ENCODE peak calls at places on chromosome 18, in six cellular contexts. M, W, K, Q, V and D are unnamed samples.

GRCh38 chr18:51654441-51655326 is 457.2 kb upstream of the MEX3C start:
- DNase-seq in V (no peak), Q (no peak), M (no peak), K (no peak), W (peak), D (no peak)

GRCh38 chr18:79511671-79512301 is 116.1 kb downstream of the NFATC1 start:
- DNase-seq in K (no peak), M (no peak), V (no peak), Q (no peak), W (no peak), D (no peak)

GRCh38 chr18:22422909-22423548 is 5.3 kb upstream of the CTAGE1 start:
- DNase-seq in W (no peak), K (peak), Q (peak), V (no peak), M (no peak), D (no peak)

GRCh38 chr18:11147962-11148654 is 1.3 kb downstream of the PIEZO2 start:
- DNase-seq in K (no peak), Q (no peak), M (no peak), V (no peak), W (no peak), D (no peak)

GRCh38 chr18:33014060-33014796 is 241.4 kb upstream of the KLHL14 start:
- DNase-seq in V (no peak), W (no peak), Q (no peak), M (no peak), K (no peak), D (no peak)

GRCh38 chr18:5975111-5975622 is 79.8 kb upstream of the TMEM200C start:
- DNase-seq in V (no peak), M (no peak), W (peak), Q (peak), K (no peak), D (peak)

GRCh38 chr18:54232485-54233227 is 8.2 kb upstream of the MBD2 start:
- DNase-seq in W (no peak), M (no peak), Q (no peak), K (no peak), V (no peak), D (no peak)

GRCh38 chr18:46718501-46719341 is 38.1 kb downstream of the ST8SIA5 start:
- DNase-seq in M (no peak), K (no peak), W (no peak), V (no peak), Q (no peak), D (peak)

GRCh38 chr18:77132369-77133050 is at the start of gene MBP:
- DNase-seq in M (no peak), K (peak), Q (peak), W (peak), V (peak), D (no peak)

GRCh38 chr18:3919396-3920061 is 469.6 kb downstream of the TGIF1 start:
- DNase-seq in Q (no peak), K (no peak), W (no peak), M (no peak), V (no peak), D (no peak)

GRCh38 chr18:25798026-25798537 is 292.3 kb downstream of the SS18 start:
- DNase-seq in V (no peak), M (no peak), Q (no peak), W (no peak), K (no peak), D (no peak)